ENCODE peak calls at places on chromosomes 2 and 18, in ten cellular contexts. M is right lobe of liver, J is astrocyte of the cerebellum, V is hepatocyte, H is GM12865, A is upper lobe of left lung, G is anterior cingulate cortex, U is AG09319, P is kidney, K is NAMALWA. Z is an unnamed sample.

GRCh38 chr2:40087434-40087833 is 308.4 kb upstream of the THUMPD2 start:
- DNase-seq in U (no peak), J (no peak), M (no peak), P (no peak), A (no peak), H (no peak), G (no peak), V (no peak), K (no peak), Z (no peak)

GRCh38 chr18:34809697-34810096 is 99.6 kb downstream of the DTNA start:
- DNase-seq in G (no peak), P (no peak), A (no peak), M (no peak), K (peak; percentile 23), V (peak; percentile 30), H (peak; percentile 24), U (peak; percentile 2), J (no peak), Z (no peak)

GRCh38 chr18:51399491-51400122 is 202.1 kb upstream of the MEX3C start:
- DNase-seq in M (no peak), V (peak; percentile 37), G (peak; percentile 13), K (no peak), H (no peak), U (no peak), P (no peak), A (no peak), J (no peak), Z (no peak)

GRCh38 chr2:29075894-29076700 is 1.8 kb upstream of the PCARE start:
- DNase-seq in J (no peak), K (no peak), H (peak; percentile 14), A (no peak), P (no peak), M (no peak), U (peak; percentile 68), G (peak; percentile 75), V (no peak), Z (peak; percentile 69)

GRCh38 chr18:1094408-1094807 is 189.7 kb downstream of the ADCYAP1 start:
- DNase-seq in P (no peak), J (peak; percentile 71), V (no peak), K (no peak), U (no peak), M (no peak), A (no peak), G (no peak), H (no peak), Z (peak; percentile 1)

GRCh38 chr2:126971481-126972271 is 73.0 kb downstream of the TEX51 start:
- DNase-seq in V (peak; percentile 88), U (peak; percentile 46), K (peak; percentile 83), J (peak; percentile 6), P (peak; percentile 94), G (peak; percentile 54), H (peak; percentile 68), M (peak; percentile 94), A (peak; percentile 92), Z (peak; percentile 69)

GRCh38 chr2:177164131-177164530 is 48.5 kb upstream of the HNRNPA3 start:
- DNase-seq in A (no peak), J (no peak), G (no peak), U (no peak), M (no peak), P (no peak), K (no peak), V (no peak), H (no peak), Z (no peak)

GRCh38 chr2:180706694-180707093 is 273.7 kb upstream of the UBE2E3 start:
- DNase-seq in H (no peak), A (no peak), V (no peak), G (no peak), K (no peak), U (no peak), M (no peak), J (no peak), P (no peak), Z (no peak)

GRCh38 chr18:37258819-37259218 is 306.8 kb downstream of the CELF4 start:
- DNase-seq in V (no peak), A (no peak), M (no peak), H (no peak), U (no peak), J (no peak), G (no peak), K (no peak), P (peak; percentile 56), Z (no peak)

GRCh38 chr2:44137872-44138551 is 30.7 kb upstream of the PPM1B start:
- DNase-seq in U (no peak), P (no peak), A (no peak), H (no peak), V (no peak), J (no peak), M (no peak), K (no peak), G (no peak), Z (no peak)

GRCh38 chr2:220847587-220847986 is 724.5 kb downstream of the EPHA4 start:
- DNase-seq in U (peak; percentile 64), J (peak; percentile 50), K (no peak), V (peak; percentile 5), P (no peak), A (no peak), H (no peak), G (no peak), M (no peak), Z (no peak)

GRCh38 chr2:169752752-169753151 is 19.1 kb downstream of the KLHL23 start:
- DNase-seq in H (no peak), A (no peak), V (no peak), K (no peak), J (no peak), G (no peak), M (no peak), U (no peak), P (no peak), Z (no peak)

GRCh38 chr2:30266051-30266621 is 34.8 kb downstream of the LBH start:
- DNase-seq in J (no peak), V (no peak), G (no peak), A (no peak), M (no peak), H (peak; percentile 46), U (no peak), K (peak; percentile 17), P (no peak), Z (no peak)

GRCh38 chr2:113977660-113978523 is 88.0 kb downstream of the ACTR3 start:
- DNase-seq in V (peak; percentile 68), K (peak; percentile 21), A (no peak), U (no peak), H (no peak), P (peak; percentile 84), G (no peak), M (no peak), J (peak; percentile 41), Z (peak; percentile 21)

GRCh38 chr2:63737085-63737701 is 104.5 kb upstream of the UGP2 start:
- DNase-seq in V (no peak), U (no peak), G (no peak), K (no peak), H (no peak), M (peak; percentile 64), P (no peak), A (no peak), J (no peak), Z (no peak)

GRCh38 chr2:120561393-120562035 is 174.2 kb upstream of the GLI2 start:
- DNase-seq in V (no peak), U (no peak), K (no peak), P (no peak), M (no peak), G (no peak), H (no peak), J (no peak), A (no peak), Z (no peak)

GRCh38 chr2:165572155-165572554 is 102.7 kb downstream of the CSRNP3 start:
- DNase-seq in A (no peak), U (no peak), P (no peak), J (no peak), M (no peak), G (no peak), K (peak; percentile 81), H (no peak), V (peak; percentile 4), Z (peak; percentile 61)

GRCh38 chr18:36392163-36392887 is 94.8 kb downstream of the FHOD3 start:
- DNase-seq in V (no peak), M (no peak), J (no peak), P (no peak), H (peak; percentile 33), K (no peak), U (no peak), G (no peak), A (no peak), Z (no peak)

GRCh38 chr2:201928363-201928762 is 105.3 kb upstream of the FZD7 start:
- DNase-seq in P (no peak), U (no peak), V (no peak), H (no peak), M (no peak), K (no peak), J (no peak), G (no peak), A (no peak), Z (no peak)

GRCh38 chr2:67880291-67880761 is 182.5 kb downstream of the C1D start:
- DNase-seq in A (peak; percentile 65), P (peak; percentile 89), G (no peak), H (no peak), V (no peak), K (no peak), J (peak; percentile 33), M (no peak), U (no peak), Z (no peak)

GRCh38 chr18:75467396-75467795 is 39.9 kb upstream of the SMIM21 start:
- DNase-seq in A (no peak), J (no peak), H (no peak), G (no peak), V (no peak), U (no peak), K (no peak), P (no peak), M (no peak), Z (no peak)

GRCh38 chr2:22826658-22827165 is 558.3 kb upstream of the KLHL29 start:
- DNase-seq in H (no peak), V (no peak), P (no peak), G (no peak), K (no peak), J (no peak), U (no peak), M (no peak), A (no peak), Z (no peak)

GRCh38 chr2:8659735-8660492 is 21.9 kb upstream of the ID2 start:
- DNase-seq in V (no peak), M (peak; percentile 89), H (no peak), K (no peak), J (no peak), U (no peak), P (peak; percentile 57), G (no peak), A (no peak), Z (no peak)

GRCh38 chr18:63994783-63995399 is 25.0 kb downstream of the SERPINB8 start:
- DNase-seq in U (peak; percentile 24), K (peak; percentile 59), G (peak; percentile 7), H (peak; percentile 51), J (peak; percentile 26), M (no peak), A (no peak), P (no peak), V (peak; percentile 67), Z (peak; percentile 9)

GRCh38 chr18:3265564-3266033 is 3.7 kb downstream of the MYL12B start:
- DNase-seq in V (peak; percentile 17), H (no peak), G (no peak), U (no peak), P (no peak), A (no peak), M (no peak), J (no peak), K (no peak), Z (no peak)

Z was measured in occipital lobe.